ENCODE peak calls at places on chromosome 22, in six cellular contexts. Z is GM12878, Y is NB4, W is HCT116, Q is A549, B is SK-N-SH. F is an unnamed sample.

GRCh38 chr22:27212617-27213177 is 555.3 kb downstream of the MIAT start:
- DNase-seq in Q (peak), B (no peak), Y (peak), Z (no peak), W (no peak), F (no peak)

GRCh38 chr22:26964642-26965041 is 307.3 kb downstream of the MIAT start:
- DNase-seq in Z (no peak), Y (no peak), W (no peak), B (no peak), Q (no peak), F (no peak)

GRCh38 chr22:19625331-19626041 is 88.8 kb upstream of the SEPTIN5 start:
- DNase-seq in Q (no peak), B (no peak), Y (no peak), W (no peak), Z (no peak), F (no peak)

GRCh38 chr22:25085930-25086901 is 113.4 kb upstream of the CRYBB3 start:
- DNase-seq in B (no peak), Q (peak), Y (no peak), W (no peak), Z (peak), F (no peak)

GRCh38 chr22:21068681-21069276 is 23.0 kb downstream of the LRRC74B start:
- DNase-seq in Z (no peak), W (no peak), Y (no peak), B (no peak), Q (no peak), F (no peak)

GRCh38 chr22:44361391-44362126 is 48.8 kb upstream of the SHISAL1 start:
- DNase-seq in B (no peak), Y (no peak), Q (peak), W (no peak), Z (no peak), F (no peak)

GRCh38 chr22:29093501-29093921 is 20.7 kb downstream of the KREMEN1 start:
- DNase-seq in Y (no peak), Z (no peak), B (peak), Q (no peak), W (no peak), F (no peak)

GRCh38 chr22:39748877-39749276 is 144.7 kb downstream of the ENTHD1 start:
- DNase-seq in Z (no peak), B (no peak), Q (no peak), Y (no peak), W (no peak), F (no peak)

GRCh38 chr22:38026130-38027111 is 30.8 kb upstream of the PICK1 start:
- DNase-seq in B (peak), Q (no peak), Y (no peak), Z (no peak), W (no peak), F (no peak)

GRCh38 chr22:37162221-37163095 is 12.7 kb upstream of the IL2RB start:
- DNase-seq in Z (peak), Y (no peak), W (no peak), Q (no peak), B (no peak), F (no peak)

GRCh38 chr22:20153945-20154344 is 3.1 kb upstream of the CCDC188 start:
- DNase-seq in Z (no peak), Q (no peak), Y (no peak), W (no peak), B (no peak), F (peak)

GRCh38 chr22:12601870-12602779 is 2925.9 kb upstream of the OR11H1 start:
- DNase-seq in B (peak), Z (no peak), Y (no peak), Q (no peak), W (no peak), F (no peak)
- TF ChIP-seq MAX in B (peak), Z (no peak), Y (no peak), Q (no peak), W (no peak), F (no peak)

DNA sequence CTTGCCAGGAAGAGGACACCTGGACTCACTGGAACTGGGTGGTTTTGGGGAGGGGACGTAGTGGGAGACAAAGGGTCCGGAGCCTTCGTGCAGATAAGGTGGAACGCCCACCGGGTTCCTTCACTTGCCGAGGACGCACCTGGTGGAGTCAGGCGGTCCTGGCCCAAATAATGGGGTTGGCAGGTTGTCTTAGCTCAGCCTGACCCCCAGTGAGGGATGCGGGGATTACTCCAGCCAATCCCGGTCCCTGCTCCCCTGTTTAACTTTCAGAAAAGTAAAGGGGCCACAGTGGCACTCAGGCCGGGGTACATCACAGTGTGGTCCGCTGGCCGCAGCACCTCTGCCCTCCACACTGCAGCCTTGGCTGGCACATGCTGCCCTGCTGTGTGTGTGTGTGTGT is 18.0 kb downstream of the A4GALT start:
- DNase-seq in Z (no peak), Y (no peak), W (no peak), Q (no peak), B (no peak), F (no peak)
- TF ChIP-seq MAX in Z (no peak), Y (no peak), W (no peak), Q (no peak), B (no peak), F (no peak)

GRCh38 chr22:35403356-35403755 is 3.4 kb downstream of the MCM5 start:
- DNase-seq in B (no peak), Q (no peak), Z (no peak), Y (no peak), W (no peak), F (no peak)
- TF ChIP-seq MAX in B (no peak), Q (no peak), Z (no peak), Y (no peak), W (no peak), F (no peak)

GRCh38 chr22:23622634-23623033 is 9.5 kb downstream of the DRICH1 start:
- DNase-seq in B (no peak), Z (no peak), Q (no peak), Y (no peak), W (no peak), F (no peak)
- TF ChIP-seq MAX in B (no peak), Z (no peak), Q (no peak), Y (no peak), W (no peak), F (no peak)

DNA sequence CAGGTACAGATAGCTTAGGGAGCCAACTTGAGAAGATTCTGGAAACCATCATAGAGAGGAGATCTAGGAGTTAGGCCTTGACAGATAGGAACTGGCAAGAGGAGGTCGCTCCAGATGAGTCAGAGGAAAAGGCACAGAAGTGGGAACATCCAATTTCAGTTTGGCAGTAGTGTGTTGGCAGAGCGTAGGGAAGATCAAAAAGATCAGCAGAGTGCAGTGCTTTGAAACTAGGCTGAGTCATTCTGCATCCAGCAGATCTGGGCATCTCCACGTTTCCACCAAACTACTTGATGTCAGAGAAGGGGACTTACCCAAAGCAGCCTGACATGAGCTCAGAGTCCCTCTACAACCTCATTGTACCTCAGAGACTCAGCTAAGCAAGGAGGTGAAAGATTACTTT is 58.5 kb downstream of the GAB4 start:
- DNase-seq in W (peak), Y (no peak), Q (no peak), B (no peak), Z (peak), F (no peak)
- TF ChIP-seq MAX in W (no peak), Y (no peak), Q (no peak), B (no peak), Z (no peak), F (no peak)

DNA sequence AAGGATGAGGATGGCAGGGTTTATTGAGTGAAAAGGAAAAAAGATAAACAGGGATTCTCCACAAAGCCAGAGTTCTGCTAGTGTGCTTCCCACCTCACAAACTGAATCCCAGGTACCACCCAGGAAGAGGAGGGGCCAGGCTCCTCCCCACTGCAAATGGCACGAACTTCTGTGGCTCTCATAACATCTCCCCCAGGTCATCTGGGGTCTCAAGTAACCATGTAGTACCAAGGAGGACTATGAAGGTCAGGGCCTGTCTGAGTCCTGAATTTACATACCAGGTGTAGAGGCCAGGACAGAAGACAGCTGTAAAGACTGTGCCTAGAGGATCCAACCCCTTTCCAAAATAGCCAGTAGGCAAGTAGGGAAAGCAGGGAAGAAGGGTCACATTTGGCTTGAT is 25.7 kb upstream of the GNAZ start:
- DNase-seq in Q (no peak), B (no peak), Z (no peak), W (no peak), Y (no peak), F (no peak)
- TF ChIP-seq MAX in Q (no peak), B (no peak), Z (no peak), W (no peak), Y (no peak), F (no peak)

GRCh38 chr22:48973694-48974041 is 854.0 kb downstream of the BRD1 start:
- DNase-seq in B (no peak), Y (no peak), Q (no peak), W (no peak), Z (no peak), F (no peak)

GRCh38 chr22:48972979-48973693 is 854.5 kb downstream of the BRD1 start:
- DNase-seq in W (no peak), Q (no peak), Z (no peak), Y (no peak), B (no peak), F (no peak)

DNA sequence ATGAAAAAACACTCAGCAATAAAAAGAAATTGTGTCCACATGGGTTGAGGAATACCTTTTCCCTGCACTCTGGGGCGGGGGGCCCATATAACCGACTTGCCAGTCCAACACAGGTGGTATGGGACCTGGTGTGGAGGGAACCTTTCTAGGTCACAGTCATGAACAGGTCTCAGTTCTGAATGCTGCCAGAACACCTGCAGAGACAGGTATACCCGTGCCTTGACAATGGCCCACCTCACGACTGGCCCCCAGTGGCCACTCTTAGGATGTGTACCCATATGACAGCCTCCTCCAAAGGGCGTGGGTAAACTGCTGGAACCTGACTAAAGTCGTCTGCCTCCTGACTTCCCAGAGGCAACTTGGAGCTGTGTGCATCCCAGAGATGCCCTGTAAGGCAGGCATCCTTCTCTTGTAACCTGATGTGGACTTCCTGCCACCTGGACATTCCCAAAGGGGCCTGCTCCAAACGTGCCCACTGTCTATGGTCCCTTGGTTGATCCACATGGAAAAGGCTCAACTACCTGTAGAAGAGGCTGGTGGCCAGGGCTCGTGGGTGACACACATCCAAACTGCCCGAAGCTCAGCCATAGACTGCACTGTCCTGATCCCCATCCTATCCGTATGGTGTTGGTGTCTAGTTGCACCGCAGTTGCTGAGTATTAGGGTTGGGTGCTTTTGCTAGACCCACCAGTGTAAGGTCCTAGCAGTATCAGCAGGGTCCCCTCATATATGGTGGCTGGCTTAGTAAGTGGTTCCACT is 859.3 kb downstream of the BRD1 start:
- DNase-seq in W (peak), Y (no peak), B (no peak), Q (peak), Z (no peak), F (peak)
- TF ChIP-seq MAX in W (no peak), Y (no peak), B (no peak), Q (no peak), Z (no peak), F (no peak)

F was measured in WTC11.